ENCODE peak calls at places on chromosomes 1 and 21, in ten cellular contexts. P is uterus, Y is transverse colon, J is tibial nerve, O is spleen, T is ovary, U is heart left ventricle, I is HCT116, S is esophagus muscularis mucosa, N is IMR-90. R is an unnamed sample. For H3K4me1, the result is how much of the 10 kb centered on the place peaks cover.

GRCh38 chr21:45050786-45051489 is 23.4 kb upstream of the ADARB1 start:
- DNase-seq in I (no peak), Y (no peak), O (no peak), N (peak), P (no peak), T (no peak), S (no peak), U (no peak), J (no peak), R (no peak)

GRCh38 chr1:51705035-51705434 is 88.1 kb downstream of the OSBPL9 start:
- DNase-seq in O (no peak), I (no peak), P (no peak), J (no peak), N (no peak), Y (no peak), T (no peak), U (no peak), S (no peak), R (no peak)

GRCh38 chr1:15952317-15953258 is 23.3 kb downstream of the ZBTB17 start:
- DNase-seq in P (no peak), O (peak), U (no peak), S (no peak), N (peak), T (no peak), Y (no peak), J (no peak), I (peak), R (peak)

GRCh38 chr1:155379180-155379876 is 58.6 kb downstream of the RUSC1 start:
- DNase-seq in T (no peak), N (peak), O (no peak), U (no peak), P (no peak), I (no peak), S (no peak), J (no peak), Y (no peak), R (no peak)

GRCh38 chr1:2821373-2821955 is 20.0 kb upstream of the TTC34 start:
- DNase-seq in N (no peak), T (no peak), O (no peak), U (peak), P (no peak), J (no peak), S (no peak), I (no peak), Y (no peak), R (no peak)

GRCh38 chr1:219058891-219059820 is 114.5 kb upstream of the LYPLAL1 start:
- DNase-seq in S (no peak), U (no peak), O (no peak), N (no peak), Y (no peak), P (no peak), I (no peak), J (no peak), T (no peak), R (no peak)

GRCh38 chr21:42411197-42411869 is 7.6 kb downstream of the UBASH3A start:
- DNase-seq in N (no peak), S (no peak), P (no peak), U (no peak), O (no peak), I (no peak), Y (no peak), J (no peak), T (no peak), R (peak)

GRCh38 chr1:234079896-234080295 is 175.4 kb downstream of the SLC35F3 start:
- DNase-seq in O (no peak), J (no peak), I (no peak), N (no peak), S (peak), P (no peak), Y (no peak), T (no peak), U (no peak), R (no peak)

GRCh38 chr1:113760102-113760804 is 967 bp upstream of the PHTF1 start:
- DNase-seq in S (no peak), J (no peak), T (no peak), I (no peak), P (no peak), N (no peak), O (no peak), Y (no peak), U (no peak), R (no peak)

GRCh38 chr1:200724064-200724463 is 14.6 kb upstream of the CAMSAP2 start:
- DNase-seq in N (peak), J (no peak), U (no peak), S (no peak), I (no peak), T (no peak), P (no peak), Y (no peak), O (no peak), R (no peak)

GRCh38 chr1:205226868-205227583 is 720 bp upstream of the TMCC2 start:
- DNase-seq in S (peak), J (no peak), I (peak), Y (no peak), O (no peak), U (no peak), T (no peak), P (peak), N (peak), R (no peak)

GRCh38 chr1:87556326-87556725 is 227.6 kb downstream of the LMO4 start:
- DNase-seq in O (no peak), I (no peak), U (no peak), N (peak), J (no peak), P (no peak), S (no peak), T (no peak), Y (no peak), R (no peak)

GRCh38 chr1:12019858-12020509 is 686 bp downstream of the MIIP start:
- DNase-seq in U (no peak), J (no peak), P (no peak), N (peak), I (no peak), T (no peak), S (no peak), Y (no peak), O (no peak), R (peak)

GRCh38 chr1:204207136-204207616 is 6.6 kb downstream of the GOLT1A start:
- DNase-seq in S (no peak), Y (peak), O (peak), T (peak), P (peak), N (no peak), J (peak), I (peak), U (peak), R (peak)

GRCh38 chr1:193762276-193762675 is 575.9 kb upstream of the B3GALT2 start:
- DNase-seq in S (no peak), U (no peak), Y (no peak), P (no peak), T (no peak), I (no peak), O (no peak), J (no peak), N (no peak), R (no peak)

GRCh38 chr1:4018721-4019521 is 118.8 kb upstream of the C1orf174 start:
- DNase-seq in J (no peak), O (peak), S (peak), U (no peak), N (no peak), Y (no peak), P (no peak), I (no peak), T (no peak), R (no peak)

DNA sequence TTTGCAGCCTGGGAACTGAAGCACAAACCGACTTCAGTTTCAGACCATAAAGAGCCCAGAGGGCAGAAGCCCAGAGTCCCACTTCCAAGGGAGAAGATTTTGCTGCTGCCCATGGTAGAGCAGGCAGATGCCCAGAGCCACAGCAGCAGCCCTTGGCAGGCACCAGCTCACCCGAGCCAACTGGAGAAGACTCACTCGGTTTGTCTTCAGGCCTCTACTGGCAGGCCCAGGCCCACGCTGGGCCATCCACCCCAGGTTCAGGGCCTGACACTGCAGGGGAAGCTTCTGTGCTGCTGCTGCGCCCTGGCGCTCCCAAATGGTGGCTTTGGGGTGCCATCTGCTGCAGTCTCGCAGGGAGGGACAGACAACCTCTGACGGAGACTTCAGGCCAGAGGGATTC is 33.3 kb downstream of the SLC66A1 start:
- DNase-seq in P (no peak), J (no peak), U (no peak), O (no peak), I (no peak), S (no peak), Y (no peak), T (no peak), N (no peak), R (no peak)
- TF ChIP-seq POLR2A in P (no peak), J (no peak), U (no peak), O (no peak), I (no peak), S (no peak), Y (no peak), T (no peak), N (no peak), R (no peak)

GRCh38 chr21:46227811-46228344 is 696 bp downstream of the LSS start:
- DNase-seq in I (no peak), O (peak), U (no peak), N (no peak), Y (no peak), S (no peak), P (no peak), T (no peak), J (no peak), R (no peak)
- H3K4me1 ChIP-seq in I (under half), O (under half), U (under half), N (under half), Y (under half), S (under half), P (under half), T (under half), J (under half), R (under half)

GRCh38 chr1:59061876-59062275 is 235.0 kb upstream of the FGGY start:
- DNase-seq in T (peak), J (peak), I (peak), O (no peak), U (peak), P (peak), N (peak), S (peak), Y (peak), R (no peak)
- TF ChIP-seq POLR2A in T (peak), J (peak), I (no peak), O (peak), U (peak), P (peak), N (no peak), S (no peak), Y (peak), R (no peak)

GRCh38 chr1:118294817-118295486 is 109.9 kb upstream of the SPAG17 start:
- DNase-seq in T (no peak), J (no peak), S (no peak), O (no peak), I (no peak), U (no peak), Y (no peak), P (no peak), N (no peak), R (no peak)

GRCh38 chr1:118302145-118302544 is 117.1 kb upstream of the SPAG17 start:
- DNase-seq in J (no peak), Y (no peak), T (no peak), O (no peak), I (no peak), S (no peak), N (no peak), P (no peak), U (no peak), R (no peak)

GRCh38 chr1:118300808-118301207 is 115.8 kb upstream of the SPAG17 start:
- DNase-seq in P (no peak), S (no peak), U (no peak), Y (no peak), O (no peak), N (no peak), T (no peak), J (no peak), I (no peak), R (no peak)

GRCh38 chr1:118297521-118297920 is 112.5 kb upstream of the SPAG17 start:
- DNase-seq in P (no peak), I (no peak), J (no peak), O (no peak), Y (no peak), N (no peak), T (no peak), S (no peak), U (no peak), R (no peak)

GRCh38 chr1:118298397-118298796 is 113.4 kb upstream of the SPAG17 start:
- DNase-seq in Y (no peak), U (no peak), I (no peak), N (no peak), J (no peak), P (no peak), O (no peak), T (no peak), S (no peak), R (no peak)
- H3K4me1 ChIP-seq in Y (under half), U (under half), I (under half), N (under half), J (under half), P (under half), O (under half), T (under half), S (under half), R (under half)